ENCODE peak calls at places on chromosomes 16 and 17, in five cellular contexts. U is ovary, N is SJSA1, C is endodermal cell, S is testis. K is an unnamed sample.

GRCh38 chr16:15691046-15691445 is 41.0 kb downstream of the NDE1 start:
- DNase-seq in U (no peak), N (no peak), C (no peak), S (no peak), K (no peak)

GRCh38 chr16:69839798-69840409 is 77.8 kb downstream of the WWP2 start:
- DNase-seq in U (no peak), N (no peak), C (no peak), S (peak; percentile 75), K (peak; percentile 76)

GRCh38 chr17:77422104-77422782 is 281.5 kb downstream of the SEC14L1 start:
- DNase-seq in U (no peak), N (no peak), C (no peak), S (no peak), K (no peak)

GRCh38 chr17:62637809-62638208 is 10.3 kb downstream of the MRC2 start:
- DNase-seq in U (no peak), N (no peak), C (peak; percentile 94), S (no peak), K (no peak)

GRCh38 chr16:86559802-86560305 is 4.8 kb upstream of the MTHFSD start:
- DNase-seq in U (no peak), N (no peak), C (no peak), S (no peak), K (no peak)

GRCh38 chr17:42436401-42436800 is 13.3 kb upstream of the CAVIN1 start:
- DNase-seq in U (no peak), N (peak; percentile 49), C (peak; percentile 32), S (no peak), K (no peak)

GRCh38 chr17:2259769-2260536 is 43.6 kb downstream of the SMG6 start:
- DNase-seq in U (no peak), N (no peak), C (no peak), S (no peak), K (no peak)

GRCh38 chr16:17350212-17350611 is 120.5 kb downstream of the XYLT1 start:
- DNase-seq in U (no peak), N (no peak), C (no peak), S (no peak), K (no peak)

GRCh38 chr16:69482410-69482951 is 58.1 kb downstream of the CYB5B start:
- DNase-seq in U (peak; percentile 35), N (peak; percentile 75), C (peak; percentile 48), S (peak; percentile 48), K (peak; percentile 37)

GRCh38 chr17:876272-876671 is 94.1 kb downstream of the MRM3 start:
- DNase-seq in U (no peak), N (no peak), C (no peak), S (no peak), K (no peak)

GRCh38 chr16:81661082-81661481 is 118.0 kb upstream of the PLCG2 start:
- DNase-seq in U (no peak), N (no peak), C (no peak), S (no peak), K (no peak)

GRCh38 chr17:77476920-77477805 is 336.4 kb downstream of the SEC14L1 start:
- DNase-seq in U (peak; percentile 71), N (peak; percentile 90), C (no peak), S (peak; percentile 85), K (peak; percentile 71)

GRCh38 chr17:44489581-44489980 is 13.6 kb downstream of the GPATCH8 start:
- DNase-seq in U (no peak), N (no peak), C (no peak), S (no peak), K (no peak)

GRCh38 chr17:45404870-45405249 is 27.8 kb downstream of the ARHGAP27 start:
- DNase-seq in U (no peak), N (no peak), C (no peak), S (no peak), K (no peak)

GRCh38 chr17:62657664-62658063 is 30.2 kb downstream of the MRC2 start:
- DNase-seq in U (no peak), N (no peak), C (no peak), S (no peak), K (no peak)

GRCh38 chr16:76574651-76575050 is 297.4 kb downstream of the CNTNAP4 start:
- DNase-seq in U (no peak), N (no peak), C (no peak), S (no peak), K (no peak)

GRCh38 chr17:73609078-73609477 is 35.2 kb downstream of the SDK2 start:
- DNase-seq in U (no peak), N (no peak), C (no peak), S (no peak), K (no peak)

GRCh38 chr16:85592700-85593502 is 20.2 kb upstream of the GSE1 start:
- DNase-seq in U (no peak), N (no peak), C (no peak), S (no peak), K (no peak)

GRCh38 chr17:63193827-63194226 is 227.8 kb downstream of the TANC2 start:
- DNase-seq in U (no peak), N (no peak), C (no peak), S (no peak), K (no peak)

GRCh38 chr17:42459256-42459982 is 741 bp downstream of the ATP6V0A1 start:
- DNase-seq in U (peak; percentile 55), N (peak; percentile 58), C (peak; percentile 77), S (peak; percentile 81), K (peak; percentile 40)

GRCh38 chr17:16491131-16491702 is 776 bp downstream of the LRRC75A start:
- DNase-seq in U (peak; percentile 21), N (no peak), C (peak; percentile 84), S (no peak), K (peak; percentile 28)

GRCh38 chr17:35163886-35164285 is 16.3 kb downstream of the UNC45B start:
- DNase-seq in U (no peak), N (no peak), C (no peak), S (peak; percentile 25), K (no peak)

GRCh38 chr17:50422738-50423137 is 3.3 kb upstream of the ACSF2 start:
- DNase-seq in U (no peak), N (no peak), C (no peak), S (no peak), K (no peak)

DNA sequence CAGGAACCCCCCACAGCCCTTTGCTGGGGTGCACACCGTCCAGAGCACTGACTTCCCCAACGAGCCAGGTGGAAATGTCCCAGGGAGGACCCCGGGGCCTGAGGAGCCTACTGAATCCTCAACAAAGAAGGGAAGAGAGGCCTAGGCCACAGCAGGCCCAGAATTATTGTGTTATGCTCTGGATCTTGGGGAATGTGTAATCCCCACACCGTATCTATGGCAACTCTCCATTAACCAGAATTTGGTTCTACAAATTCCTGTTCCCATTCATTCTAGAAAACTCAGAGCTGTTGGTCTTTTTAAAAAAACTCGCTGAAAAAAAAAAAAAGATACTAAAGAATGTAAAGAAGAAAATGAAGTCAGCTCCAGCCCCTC is 69.7 kb downstream of the SREBF1 start:
- DNase-seq in U (no peak), N (no peak), C (no peak), S (no peak), K (no peak)
- H3K27ac ChIP-seq in U (no peak overlapping the region), N (no peak overlapping the region), C (peak overlapping the region; percentile 95), S (no peak overlapping the region), K (no peak overlapping the region)

DNA sequence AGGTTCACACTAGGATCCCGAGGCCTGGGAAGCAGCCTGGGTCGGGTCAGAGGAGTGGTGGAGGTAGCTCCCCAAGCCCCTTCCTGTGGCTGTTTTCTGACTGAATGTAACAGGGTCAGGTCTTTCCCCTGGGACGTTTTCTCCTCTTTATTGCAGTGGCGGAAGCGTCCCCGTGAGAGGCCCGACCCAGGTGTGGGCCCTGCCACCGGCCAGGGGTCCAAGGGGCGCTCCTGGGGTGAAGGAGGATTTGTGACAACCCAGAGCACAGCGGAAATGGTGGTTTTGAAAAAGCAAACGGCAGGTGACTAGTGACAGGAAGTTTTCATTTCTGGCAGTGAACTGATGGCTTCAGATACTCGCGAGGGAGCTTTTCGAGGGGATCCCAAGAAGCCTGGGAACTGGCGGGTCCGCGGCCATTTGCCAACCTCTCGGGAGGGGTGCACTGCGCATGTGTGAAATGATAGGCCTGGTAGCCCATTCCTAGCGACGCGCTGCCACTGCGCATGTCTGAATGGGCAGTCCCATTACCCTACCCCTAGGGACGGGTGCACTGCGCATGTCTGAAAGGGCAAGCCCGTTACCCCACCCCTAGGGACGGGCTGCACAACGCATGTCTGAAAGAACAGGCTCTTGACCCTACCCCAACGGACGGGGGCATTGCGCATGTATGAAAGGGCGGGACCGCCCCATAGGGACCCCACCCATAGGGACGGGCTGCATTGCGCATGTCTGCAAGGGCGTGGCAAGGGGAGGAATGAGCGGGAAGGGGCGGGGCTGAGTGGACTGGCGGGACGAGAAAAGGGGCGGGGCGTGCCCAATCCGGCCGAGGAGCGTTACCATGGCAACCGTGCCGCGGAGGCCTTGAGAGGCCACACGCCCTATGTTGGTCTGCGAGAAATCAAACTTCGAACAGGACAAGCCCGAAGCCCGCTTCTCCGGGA is 1747.9 kb downstream of the TP53TG3F start:
- DNase-seq in U (no peak), N (no peak), C (no peak), S (peak; percentile 90), K (no peak)
- H3K9me3 ChIP-seq in U (no peaks in the 10 kb centered on the region), N (no peaks in the 10 kb centered on the region), C (peaks cover 78% of the 10 kb centered on the region), S (no peaks in the 10 kb centered on the region), K (peaks cover 15% of the 10 kb centered on the region)

GRCh38 chr17:78884148-78884870 is 18.7 kb downstream of the CEP295NL start:
- DNase-seq in U (no peak), N (peak; percentile 28), C (peak; percentile 79), S (peak; percentile 67), K (no peak)
- H3K27ac ChIP-seq in U (peak overlapping the region; percentile 84), N (peak overlapping the region; percentile 97), C (peak overlapping the region; percentile 94), S (peak overlapping the region; percentile 92), K (peak overlapping the region; percentile 93)

GRCh38 chr17:82013772-82014321 is 8.8 kb downstream of the CENPX start:
- DNase-seq in U (no peak), N (no peak), C (no peak), S (no peak), K (no peak)
- H3K9me3 ChIP-seq in U (no peaks in the 10 kb centered on the region), N (no peaks in the 10 kb centered on the region), C (no peaks in the 10 kb centered on the region), S (no peaks in the 10 kb centered on the region), K (no peaks in the 10 kb centered on the region)

DNA sequence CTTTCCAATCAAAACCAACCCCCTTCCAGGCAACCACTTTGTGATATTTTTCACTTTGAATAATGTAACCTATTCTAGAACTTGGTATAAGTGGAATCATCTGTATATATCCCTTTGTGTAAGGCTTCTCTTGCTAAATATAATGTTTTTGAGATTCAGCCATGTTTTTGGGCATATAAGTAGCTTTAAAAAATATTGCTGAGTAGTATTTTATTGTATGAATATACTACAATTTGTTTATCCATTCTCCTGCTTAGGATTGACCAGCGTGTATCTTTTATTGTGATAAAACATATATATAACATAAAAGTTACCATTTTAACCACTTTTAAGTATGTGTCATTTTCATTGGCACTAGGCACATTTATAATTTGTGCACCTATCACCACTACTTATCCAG is 79.8 kb upstream of the GPR139 start:
- DNase-seq in U (no peak), N (no peak), C (no peak), S (no peak), K (no peak)
- H3K27ac ChIP-seq in U (no peak overlapping the region), N (no peak overlapping the region), C (no peak overlapping the region), S (no peak overlapping the region), K (no peak overlapping the region)

GRCh38 chr16:35572186-35572585 is 2112.8 kb downstream of the TP53TG3F start:
- DNase-seq in U (no peak), N (no peak), C (no peak), S (no peak), K (no peak)
- H3K9me3 ChIP-seq in U (no peaks in the 10 kb centered on the region), N (peaks cover 6% of the 10 kb centered on the region), C (peaks cover 84% of the 10 kb centered on the region), S (no peaks in the 10 kb centered on the region), K (peaks cover 7% of the 10 kb centered on the region)